ENCODE peak calls at places on chromosomes 12 and 14, in five cellular contexts. One of them, this sample, is unnamed.

GRCh38 chr12:121187501-121187900 is 22.4 kb upstream of the P2RX4 start:
- DNase-seq in left lung: no peak
- DNase-seq in MM.1S: no peak
- DNase-seq in HCT116: no peak
- DNase-seq in uterus: no peak
- DNase-seq in this sample: no peak

GRCh38 chr12:47164730-47165439 is 85.1 kb upstream of the AMIGO2 start:
- DNase-seq in left lung: no peak
- DNase-seq in uterus: no peak
- DNase-seq in HCT116: no peak
- DNase-seq in MM.1S: no peak
- DNase-seq in this sample: no peak

GRCh38 chr14:68367444-68368014 is 425.3 kb downstream of the ZFP36L1 start:
- DNase-seq in uterus: no peak
- DNase-seq in left lung: no peak
- DNase-seq in MM.1S: no peak
- DNase-seq in HCT116: no peak
- DNase-seq in this sample: no peak

GRCh38 chr12:102197789-102198188 is at the start of gene PMCH:
- DNase-seq in left lung: no peak
- DNase-seq in HCT116: no peak
- DNase-seq in MM.1S: no peak
- DNase-seq in uterus: no peak
- DNase-seq in this sample: no peak

GRCh38 chr14:52025310-52025709 is 36.0 kb downstream of the RTRAF start:
- DNase-seq in left lung: no peak
- DNase-seq in HCT116: no peak
- DNase-seq in MM.1S: no peak
- DNase-seq in uterus: no peak
- DNase-seq in this sample: no peak

GRCh38 chr12:29334911-29335310 is 46.1 kb downstream of the ERGIC2 start:
- DNase-seq in left lung: no peak
- DNase-seq in uterus: no peak
- DNase-seq in MM.1S: no peak
- DNase-seq in HCT116: no peak
- DNase-seq in this sample: no peak

GRCh38 chr14:88613552-88614010 is 50.7 kb downstream of the ZC3H14 start:
- DNase-seq in MM.1S: no peak
- DNase-seq in left lung: no peak
- DNase-seq in uterus: no peak
- DNase-seq in HCT116: no peak
- DNase-seq in this sample: peak; percentile 20

GRCh38 chr14:66315548-66315947 is 170.6 kb upstream of the CCDC196 start:
- DNase-seq in HCT116: no peak
- DNase-seq in left lung: no peak
- DNase-seq in uterus: no peak
- DNase-seq in MM.1S: no peak
- DNase-seq in this sample: no peak

GRCh38 chr14:51595831-51596472 is 55.8 kb upstream of the FRMD6 start:
- DNase-seq in uterus: no peak
- DNase-seq in HCT116: no peak
- DNase-seq in MM.1S: no peak
- DNase-seq in left lung: no peak
- DNase-seq in this sample: no peak

GRCh38 chr14:30275604-30276003 is 283.4 kb upstream of the G2E3 start:
- DNase-seq in HCT116: no peak
- DNase-seq in MM.1S: no peak
- DNase-seq in left lung: no peak
- DNase-seq in uterus: no peak
- DNase-seq in this sample: no peak

GRCh38 chr12:63103489-63104131 is 47.4 kb downstream of the AVPR1A start:
- DNase-seq in HCT116: peak; percentile 16
- DNase-seq in MM.1S: peak; percentile 17
- DNase-seq in left lung: no peak
- DNase-seq in uterus: no peak
- DNase-seq in this sample: no peak

GRCh38 chr14:37124617-37125016 is 47.8 kb downstream of the SLC25A21 start:
- DNase-seq in uterus: no peak
- DNase-seq in left lung: no peak
- DNase-seq in MM.1S: no peak
- DNase-seq in HCT116: no peak
- DNase-seq in this sample: no peak

GRCh38 chr12:39782026-39782545 is 162.5 kb upstream of the ABCD2 start:
- DNase-seq in MM.1S: no peak
- DNase-seq in left lung: no peak
- DNase-seq in uterus: no peak
- DNase-seq in HCT116: no peak
- DNase-seq in this sample: no peak

GRCh38 chr14:88962356-88962755 is 137.9 kb downstream of the TTC8 start:
- DNase-seq in HCT116: no peak
- DNase-seq in left lung: no peak
- DNase-seq in uterus: no peak
- DNase-seq in MM.1S: no peak
- DNase-seq in this sample: no peak

GRCh38 chr12:123805119-123805518 is 43.0 kb downstream of the DNAH10 start:
- DNase-seq in HCT116: no peak
- DNase-seq in MM.1S: no peak
- DNase-seq in left lung: no peak
- DNase-seq in uterus: no peak
- DNase-seq in this sample: no peak

GRCh38 chr12:132582058-132582420 is 28.3 kb downstream of the LRCOL1 start:
- DNase-seq in uterus: no peak
- DNase-seq in HCT116: no peak
- DNase-seq in left lung: no peak
- DNase-seq in MM.1S: no peak
- DNase-seq in this sample: no peak

GRCh38 chr12:93054021-93054420 is 124.9 kb upstream of the EEA1 start:
- DNase-seq in left lung: no peak
- DNase-seq in uterus: no peak
- DNase-seq in MM.1S: no peak
- DNase-seq in HCT116: no peak
- DNase-seq in this sample: no peak

GRCh38 chr12:55899035-55899434 is 28.7 kb downstream of the PYM1 start:
- DNase-seq in HCT116: no peak
- DNase-seq in uterus: no peak
- DNase-seq in MM.1S: no peak
- DNase-seq in left lung: no peak
- DNase-seq in this sample: no peak
- H3K27ac ChIP-seq in HCT116: no peak overlapping the region
- H3K27ac ChIP-seq in uterus: no peak overlapping the region
- H3K27ac ChIP-seq in MM.1S: no peak overlapping the region
- H3K27ac ChIP-seq in left lung: no peak overlapping the region
- H3K27ac ChIP-seq in this sample: no peak overlapping the region

GRCh38 chr12:9240776-9241175 is 32.6 kb upstream of the PZP start:
- DNase-seq in uterus: no peak
- DNase-seq in HCT116: no peak
- DNase-seq in left lung: no peak
- DNase-seq in MM.1S: no peak
- DNase-seq in this sample: no peak
- H3K27ac ChIP-seq in uterus: peak overlapping the region; percentile 70
- H3K27ac ChIP-seq in HCT116: no peak overlapping the region
- H3K27ac ChIP-seq in left lung: peak overlapping the region; percentile 38
- H3K27ac ChIP-seq in MM.1S: no peak overlapping the region
- H3K27ac ChIP-seq in this sample: no peak overlapping the region

GRCh38 chr14:100202712-100203111 is 36.2 kb upstream of the YY1 start:
- DNase-seq in uterus: no peak
- DNase-seq in MM.1S: no peak
- DNase-seq in HCT116: no peak
- DNase-seq in left lung: no peak
- DNase-seq in this sample: no peak

GRCh38 chr14:100203146-100203545 is 35.8 kb upstream of the YY1 start:
- DNase-seq in left lung: no peak
- DNase-seq in HCT116: no peak
- DNase-seq in uterus: no peak
- DNase-seq in MM.1S: no peak
- DNase-seq in this sample: no peak

GRCh38 chr14:100201701-100202100 is 37.2 kb upstream of the YY1 start:
- DNase-seq in MM.1S: no peak
- DNase-seq in HCT116: no peak
- DNase-seq in uterus: no peak
- DNase-seq in left lung: no peak
- DNase-seq in this sample: no peak

GRCh38 chr14:100200311-100200710 is 38.6 kb upstream of the YY1 start:
- DNase-seq in uterus: no peak
- DNase-seq in HCT116: no peak
- DNase-seq in MM.1S: no peak
- DNase-seq in left lung: no peak
- DNase-seq in this sample: no peak

DNA sequence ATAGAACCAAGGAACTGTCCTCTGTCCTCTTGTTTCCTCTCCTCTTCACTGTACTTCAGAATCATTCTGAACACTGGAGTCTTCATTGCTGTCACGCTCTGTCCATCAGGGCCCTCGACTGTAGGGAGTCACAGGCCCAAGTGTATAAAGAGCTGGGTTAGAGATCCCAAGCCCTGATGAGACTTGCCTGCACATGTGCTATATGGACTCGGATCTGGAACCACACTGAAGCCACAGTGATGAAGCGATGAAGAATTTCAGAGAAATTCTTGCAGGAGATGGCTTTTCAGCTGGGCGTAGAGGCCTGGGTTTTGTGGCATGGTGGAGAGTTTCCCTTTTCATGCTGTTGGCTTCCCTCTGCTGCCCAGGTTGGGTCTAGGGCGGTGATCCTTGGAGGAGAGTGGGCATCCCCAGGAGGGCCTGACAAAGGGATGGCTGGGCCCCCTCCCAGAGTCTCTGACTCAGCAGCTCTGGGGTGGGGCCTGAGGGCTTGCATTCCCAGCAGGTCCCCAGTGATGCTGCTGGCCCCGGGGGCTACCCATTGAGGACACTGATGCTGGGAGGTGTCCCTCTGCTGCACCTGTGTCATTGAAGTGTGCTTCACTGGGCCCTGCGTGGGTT is 39.6 kb upstream of the YY1 start:
- DNase-seq in uterus: no peak
- DNase-seq in MM.1S: no peak
- DNase-seq in left lung: no peak
- DNase-seq in HCT116: no peak
- DNase-seq in this sample: no peak
- H3K27ac ChIP-seq in uterus: no peak overlapping the region
- H3K27ac ChIP-seq in MM.1S: no peak overlapping the region
- H3K27ac ChIP-seq in left lung: no peak overlapping the region
- H3K27ac ChIP-seq in HCT116: no peak overlapping the region
- H3K27ac ChIP-seq in this sample: no peak overlapping the region

GRCh38 chr14:100888789-100889315 is 14.7 kb downstream of the RTL1 start:
- DNase-seq in uterus: peak; percentile 10
- DNase-seq in HCT116: no peak
- DNase-seq in MM.1S: no peak
- DNase-seq in left lung: no peak
- DNase-seq in this sample: no peak
- H3K27ac ChIP-seq in uterus: peak overlapping the region; percentile 34
- H3K27ac ChIP-seq in HCT116: no peak overlapping the region
- H3K27ac ChIP-seq in MM.1S: no peak overlapping the region
- H3K27ac ChIP-seq in left lung: no peak overlapping the region
- H3K27ac ChIP-seq in this sample: no peak overlapping the region

GRCh38 chr12:120109570-120110267 is 6.8 kb downstream of the RAB35 start:
- DNase-seq in uterus: no peak
- DNase-seq in HCT116: no peak
- DNase-seq in MM.1S: no peak
- DNase-seq in left lung: no peak
- DNase-seq in this sample: no peak

GRCh38 chr12:120106151-120106550 is 10.4 kb downstream of the RAB35 start:
- DNase-seq in uterus: no peak
- DNase-seq in left lung: no peak
- DNase-seq in MM.1S: no peak
- DNase-seq in HCT116: no peak
- DNase-seq in this sample: no peak

GRCh38 chr12:120115692-120116442 is 686 bp downstream of the RAB35 start:
- DNase-seq in uterus: no peak
- DNase-seq in left lung: peak; percentile 81
- DNase-seq in MM.1S: no peak
- DNase-seq in HCT116: peak; percentile 41
- DNase-seq in this sample: peak; percentile 51

GRCh38 chr12:120115066-120115465 is 1.5 kb downstream of the RAB35 start:
- DNase-seq in MM.1S: no peak
- DNase-seq in left lung: no peak
- DNase-seq in uterus: no peak
- DNase-seq in HCT116: no peak
- DNase-seq in this sample: no peak

DNA sequence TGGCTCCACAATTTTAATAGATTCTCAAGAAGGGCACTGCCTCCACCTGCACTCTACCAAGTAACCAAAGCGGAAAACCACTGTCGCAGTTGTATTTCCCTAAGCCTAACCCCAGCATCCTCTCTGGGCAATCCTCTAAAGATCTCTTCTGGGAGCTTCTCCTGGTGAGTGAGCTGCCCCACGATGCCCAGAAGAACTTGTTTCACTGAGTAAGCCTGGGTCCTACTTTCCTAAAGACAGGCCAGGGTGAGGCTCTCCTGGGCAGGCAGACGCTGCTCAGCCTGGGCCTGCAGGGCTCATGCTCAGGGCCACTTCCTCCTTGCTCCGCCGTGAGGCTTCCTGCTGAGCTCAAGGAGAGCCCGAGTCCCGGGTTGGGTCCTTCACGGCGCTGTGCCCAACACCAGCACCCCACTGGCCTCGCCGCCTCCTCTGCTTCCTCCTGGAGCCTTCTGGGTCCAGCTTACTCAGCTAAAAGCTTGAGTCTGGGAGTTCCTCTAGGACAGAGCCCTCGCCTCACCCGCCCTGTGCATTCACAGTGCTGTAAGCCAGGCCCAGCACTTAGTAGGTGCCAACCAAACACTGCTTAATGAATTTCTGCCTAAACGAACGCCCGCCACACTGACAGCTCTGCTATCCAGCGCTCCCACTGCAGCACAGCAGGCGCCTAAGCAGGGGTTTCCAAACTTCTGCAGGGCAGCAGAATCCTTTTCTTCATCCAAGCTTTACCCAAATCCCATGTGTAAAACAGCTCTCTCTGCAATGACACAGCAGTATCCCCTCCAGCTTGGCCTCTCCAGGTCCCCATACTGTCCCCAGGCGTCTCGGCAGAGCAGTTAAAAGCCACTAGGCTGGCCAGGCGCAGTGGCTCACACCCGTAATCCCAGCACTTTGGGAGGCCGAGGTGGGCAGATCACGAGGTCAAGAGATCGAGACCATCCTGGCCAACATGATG is 5.7 kb downstream of the RAB35 start:
- DNase-seq in HCT116: no peak
- DNase-seq in uterus: no peak
- DNase-seq in MM.1S: no peak
- DNase-seq in left lung: peak; percentile 94
- DNase-seq in this sample: no peak
- H3K27ac ChIP-seq in HCT116: no peak overlapping the region
- H3K27ac ChIP-seq in uterus: no peak overlapping the region
- H3K27ac ChIP-seq in MM.1S: no peak overlapping the region
- H3K27ac ChIP-seq in left lung: peak overlapping the region; percentile 78
- H3K27ac ChIP-seq in this sample: peak overlapping the region; percentile 79

DNA sequence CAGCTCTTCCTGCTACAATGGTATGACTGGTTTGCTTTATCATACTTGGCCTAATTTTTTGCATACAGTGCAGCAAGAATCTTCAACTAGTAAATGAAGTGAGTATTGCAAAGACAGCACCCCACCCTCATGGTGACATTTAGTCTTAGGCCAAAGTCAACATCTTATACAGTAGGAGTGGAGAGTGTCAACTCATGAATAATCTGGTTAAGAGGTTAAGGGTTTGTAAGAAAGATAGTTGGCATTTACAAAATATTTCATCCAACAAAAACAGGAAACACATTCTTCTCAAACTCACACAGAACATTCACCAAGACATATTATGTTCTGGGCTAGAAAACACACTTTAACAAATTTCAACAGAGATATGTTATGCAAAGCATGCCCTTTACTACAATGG is 2.2 kb upstream of the OAS1 start:
- DNase-seq in uterus: no peak
- DNase-seq in left lung: no peak
- DNase-seq in HCT116: no peak
- DNase-seq in MM.1S: no peak
- DNase-seq in this sample: no peak
- H3K27ac ChIP-seq in uterus: no peak overlapping the region
- H3K27ac ChIP-seq in left lung: no peak overlapping the region
- H3K27ac ChIP-seq in HCT116: no peak overlapping the region
- H3K27ac ChIP-seq in MM.1S: no peak overlapping the region
- H3K27ac ChIP-seq in this sample: no peak overlapping the region